ENCODE peak calls at places on chromosomes 16 and 17, in six cellular contexts. E is choroid plexus epithelial cell, O is A673, B is cardiac muscle cell, L is fibroblast of lung, U is endodermal cell. C is an unnamed sample.
A peak's percentile ranks its signal among the peaks of the same experiment; 100 is the strongest.

GRCh38 chr17:46044989-46045388 is 45.9 kb downstream of the STH start:
- DNase-seq in E (no peak), O (no peak), B (no peak), L (no peak), U (no peak), C (no peak)

GRCh38 chr16:12016166-12016947 is 39.8 kb downstream of the SNX29 start:
- DNase-seq in E (peak; percentile 56), O (no peak), B (no peak), L (no peak), U (no peak), C (peak; percentile 38)

GRCh38 chr16:71573387-71574094 is 3.4 kb downstream of the TAT start:
- DNase-seq in E (no peak), O (no peak), B (no peak), L (no peak), U (no peak), C (no peak)

GRCh38 chr17:76562734-76563148 is 22.9 kb downstream of the PRCD start:
- DNase-seq in E (peak; percentile 59), O (peak; percentile 86), B (no peak), L (peak; percentile 94), U (no peak), C (peak; percentile 95)

GRCh38 chr17:82238562-82239201 is 9.8 kb downstream of the SLC16A3 start:
- DNase-seq in E (peak; percentile 92), O (peak; percentile 95), B (no peak), L (peak; percentile 76), U (peak; percentile 75), C (peak; percentile 80)

GRCh38 chr17:50163846-50164696 is 1.7 kb upstream of the SGCA start:
- DNase-seq in E (no peak), O (no peak), B (peak; percentile 58), L (no peak), U (no peak), C (no peak)

GRCh38 chr17:40541060-40541872 is 24.0 kb downstream of the CCR7 start:
- DNase-seq in E (no peak), O (no peak), B (no peak), L (no peak), U (no peak), C (no peak)

GRCh38 chr16:50846511-50846910 is 104.6 kb downstream of the CYLD start:
- DNase-seq in E (no peak), O (no peak), B (no peak), L (no peak), U (no peak), C (no peak)

GRCh38 chr17:44216674-44217073 is 2.8 kb downstream of the UBTF start:
- DNase-seq in E (no peak), O (no peak), B (no peak), L (no peak), U (no peak), C (no peak)

GRCh38 chr17:80631142-80632045 is 86.8 kb downstream of the RPTOR start:
- DNase-seq in E (no peak), O (no peak), B (no peak), L (no peak), U (peak; percentile 44), C (no peak)

GRCh38 chr16:84471966-84472365 is 32.5 kb downstream of the MEAK7 start:
- DNase-seq in E (no peak), O (no peak), B (no peak), L (no peak), U (no peak), C (no peak)

GRCh38 chr17:29569245-29569950 is 897 bp downstream of the TP53I13 start:
- DNase-seq in E (no peak), O (no peak), B (no peak), L (no peak), U (no peak), C (no peak)

DNA sequence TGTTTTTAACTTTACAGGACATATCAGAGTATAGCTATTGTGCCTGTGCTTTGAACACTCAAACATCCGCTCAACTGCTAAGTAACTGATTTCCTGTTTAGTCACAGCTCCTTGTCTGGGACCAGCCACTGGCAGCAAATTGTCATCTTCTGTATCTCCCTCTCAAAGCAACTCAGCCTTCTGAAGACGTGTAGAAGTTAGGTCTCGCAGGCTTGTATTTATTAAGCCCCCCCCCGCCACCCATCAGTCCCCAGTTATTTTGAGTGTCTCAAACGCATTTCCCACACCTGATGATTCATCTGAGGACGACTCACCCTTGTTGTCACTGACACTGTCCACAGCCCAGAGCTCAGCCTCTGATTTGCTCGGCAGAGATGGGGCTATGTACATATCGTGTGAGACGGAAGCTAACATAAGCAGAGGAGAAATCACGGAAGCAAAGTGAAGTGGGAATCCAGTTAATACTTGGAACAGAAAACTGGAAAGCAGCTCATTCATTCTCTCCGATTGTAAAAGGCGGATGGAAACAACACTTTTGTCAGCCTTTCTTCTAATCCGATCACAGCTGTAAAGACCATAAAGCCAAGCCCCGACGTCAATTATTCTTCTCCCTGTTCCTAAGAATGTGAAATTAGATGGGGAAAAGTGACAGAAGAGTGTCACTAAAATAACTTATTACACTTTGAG is 64.1 kb downstream of the PITPNC1 start:
- DNase-seq in E (peak; percentile 23), O (peak; percentile 90), B (no peak), L (peak; percentile 53), U (peak; percentile 28), C (peak; percentile 87)
- H3K4me3 ChIP-seq in E (peak overlapping the region; percentile 40), O (peak overlapping the region; percentile 39), B (no peak overlapping the region), L (no peak overlapping the region), U (no peak overlapping the region), C (no peak overlapping the region)

GRCh38 chr16:1342526-1343427 is 8.9 kb downstream of the TSR3 start:
- DNase-seq in E (peak; percentile 90), O (peak; percentile 98), B (peak; percentile 99), L (peak; percentile 69), U (peak; percentile 100), C (peak; percentile 82)

GRCh38 chr16:1341495-1342388 is 8.3 kb downstream of the BAIAP3 start:
- DNase-seq in E (no peak), O (no peak), B (no peak), L (no peak), U (no peak), C (no peak)

GRCh38 chr16:1345087-1345486 is 6.6 kb downstream of the TSR3 start:
- DNase-seq in E (no peak), O (no peak), B (no peak), L (no peak), U (no peak), C (no peak)

GRCh38 chr16:1344499-1344898 is 7.2 kb downstream of the TSR3 start:
- DNase-seq in E (no peak), O (no peak), B (no peak), L (no peak), U (no peak), C (no peak)

GRCh38 chr16:1343428-1344242 is 8.0 kb downstream of the TSR3 start:
- DNase-seq in E (no peak), O (no peak), B (no peak), L (no peak), U (no peak), C (no peak)
- H3K4me3 ChIP-seq in E (no peak overlapping the region), O (peak overlapping the region; percentile 43), B (peak overlapping the region; percentile 29), L (no peak overlapping the region), U (peak overlapping the region; percentile 71), C (no peak overlapping the region)

GRCh38 chr17:61453563-61453962 is 1.3 kb downstream of the TBX4 start:
- DNase-seq in E (no peak), O (no peak), B (no peak), L (peak; percentile 54), U (no peak), C (no peak)

GRCh38 chr17:61454095-61454931 is 2.1 kb downstream of the TBX4 start:
- DNase-seq in E (no peak), O (no peak), B (peak; percentile 53), L (peak; percentile 45), U (peak; percentile 84), C (no peak)

GRCh38 chr17:61456688-61457225 is 4.5 kb downstream of the TBX4 start:
- DNase-seq in E (no peak), O (no peak), B (no peak), L (no peak), U (peak; percentile 78), C (no peak)

GRCh38 chr17:61455754-61456681 is 3.8 kb downstream of the TBX4 start:
- DNase-seq in E (no peak), O (no peak), B (no peak), L (peak; percentile 37), U (no peak), C (no peak)

GRCh38 chr17:61454932-61455753 is 2.9 kb downstream of the TBX4 start:
- DNase-seq in E (no peak), O (no peak), B (no peak), L (peak; percentile 49), U (peak; percentile 78), C (no peak)
- H3K4me3 ChIP-seq in E (no peak overlapping the region), O (no peak overlapping the region), B (no peak overlapping the region), L (peak overlapping the region; percentile 68), U (no peak overlapping the region), C (no peak overlapping the region)

DNA sequence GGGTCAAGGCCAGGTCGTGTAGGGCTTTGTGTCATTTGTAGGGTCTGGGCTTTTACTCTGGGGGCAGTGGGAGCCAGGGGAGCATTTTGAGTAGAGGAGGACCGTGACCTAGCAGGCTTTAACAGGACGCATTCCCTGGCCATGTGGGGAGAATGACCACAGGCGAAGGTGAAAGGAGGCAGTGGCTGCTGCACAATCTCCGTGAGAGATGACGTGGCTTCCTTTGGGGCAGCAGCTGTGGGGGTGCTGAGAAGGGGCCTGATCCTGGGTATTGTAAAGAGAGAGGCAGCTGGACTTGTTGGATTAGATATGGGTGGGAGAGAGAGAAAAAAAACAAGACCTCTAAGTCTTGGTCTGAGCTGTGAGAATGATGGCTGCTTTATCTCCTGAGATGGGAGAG is 46.0 kb downstream of the KATNIP start:
- DNase-seq in E (no peak), O (no peak), B (no peak), L (no peak), U (no peak), C (no peak)
- H3K4me3 ChIP-seq in E (no peak overlapping the region), O (no peak overlapping the region), B (no peak overlapping the region), L (no peak overlapping the region), U (no peak overlapping the region), C (no peak overlapping the region)

DNA sequence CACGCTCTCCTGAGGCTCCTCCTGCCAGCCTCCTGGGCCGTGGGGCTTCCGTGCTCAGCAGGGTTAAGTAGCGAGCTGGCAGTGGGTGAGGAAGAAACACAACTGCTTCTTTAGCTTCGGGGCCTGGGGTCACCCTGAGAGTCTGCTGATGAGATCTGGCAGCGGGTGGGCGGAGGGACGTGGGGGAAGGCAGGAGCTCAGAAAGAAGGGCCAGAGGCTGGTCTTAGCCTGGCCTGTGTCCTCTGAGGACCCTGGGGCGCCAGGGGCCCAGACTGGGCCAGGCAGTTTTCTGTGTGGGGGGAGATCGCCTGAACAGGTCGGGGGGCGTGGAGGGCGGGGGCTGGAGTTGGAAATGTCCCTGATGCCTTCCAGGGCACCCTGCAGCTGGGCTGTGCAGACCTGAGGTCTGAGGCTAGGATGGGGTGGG is 97.8 kb upstream of the GSE1 start:
- DNase-seq in E (no peak), O (peak; percentile 67), B (no peak), L (no peak), U (peak; percentile 62), C (no peak)
- H3K4me3 ChIP-seq in E (no peak overlapping the region), O (no peak overlapping the region), B (no peak overlapping the region), L (no peak overlapping the region), U (no peak overlapping the region), C (no peak overlapping the region)